ENCODE peak calls at places on chromosomes 11 and 22, in four cellular contexts. E is K562, W is A549, G is HepG2. C is an unnamed sample.

GRCh38 chr11:102318469-102318868 is 1.2 kb downstream of the BIRC3 start:
- DNase-seq in E (no peak), G (no peak), W (peak; percentile 79), C (peak; percentile 48)

GRCh38 chr11:120714448-120714847 is 202.9 kb downstream of the GRIK4 start:
- DNase-seq in G (no peak), E (no peak), W (no peak), C (no peak)

GRCh38 chr22:48629631-48630443 is 1197.8 kb downstream of the BRD1 start:
- DNase-seq in G (no peak), W (no peak), E (no peak), C (no peak)

GRCh38 chr11:6650980-6651379 is 4.6 kb downstream of the DCHS1 start:
- DNase-seq in W (no peak), G (no peak), E (peak; percentile 58), C (peak; percentile 55)

GRCh38 chr11:78961186-78961782 is 386.6 kb upstream of the NARS2 start:
- DNase-seq in G (no peak), W (peak; percentile 44), E (peak; percentile 20), C (peak; percentile 46)

GRCh38 chr11:85762226-85762625 is 48.7 kb downstream of the SYTL2 start:
- DNase-seq in W (no peak), E (no peak), G (no peak), C (no peak)

GRCh38 chr11:2374456-2375201 is 2.5 kb upstream of the CD81 start:
- DNase-seq in E (no peak), W (no peak), G (no peak), C (no peak)

GRCh38 chr11:35491231-35491871 is 34.1 kb downstream of the PAMR1 start:
- DNase-seq in E (no peak), W (peak; percentile 26), G (no peak), C (peak; percentile 96)

GRCh38 chr11:14972581-14973490 is 685 bp upstream of the CALCA start:
- DNase-seq in W (no peak), E (no peak), G (no peak), C (no peak)

GRCh38 chr11:95922536-95923440 is 1.1 kb downstream of the MTMR2 start:
- DNase-seq in E (no peak), W (no peak), G (no peak), C (no peak)

GRCh38 chr11:47467372-47467771 is 18.4 kb upstream of the RAPSN start:
- DNase-seq in E (no peak), G (no peak), W (no peak), C (no peak)

GRCh38 chr11:46210133-46210636 is 67.3 kb upstream of the CREB3L1 start:
- DNase-seq in G (peak; percentile 27), W (peak; percentile 37), E (no peak), C (peak; percentile 72)

GRCh38 chr11:11973866-11974265 is 34.6 kb downstream of the DKK3 start:
- DNase-seq in E (no peak), G (no peak), W (no peak), C (peak; percentile 16)

GRCh38 chr11:2540521-2541320 is 95.9 kb downstream of the KCNQ1 start:
- DNase-seq in W (no peak), G (no peak), E (no peak), C (no peak)

GRCh38 chr22:49479566-49479965 is 348.1 kb downstream of the BRD1 start:
- DNase-seq in E (no peak), G (no peak), W (no peak), C (no peak)

GRCh38 chr11:37230865-37231264 is 632.8 kb upstream of the RAG2 start:
- DNase-seq in E (no peak), W (no peak), G (no peak), C (no peak)

GRCh38 chr11:13098067-13098466 is 89.0 kb downstream of the RASSF10 start:
- DNase-seq in W (peak; percentile 65), E (no peak), G (peak; percentile 42), C (no peak)

GRCh38 chr11:112249871-112250590 is 10.6 kb downstream of the PLET1 start:
- DNase-seq in E (no peak), W (no peak), G (no peak), C (no peak)

GRCh38 chr11:46936138-46937110 is at the start of gene CSTPP1:
- DNase-seq in E (peak; percentile 98), G (peak; percentile 88), W (peak; percentile 95), C (peak; percentile 92)

GRCh38 chr11:100629671-100630070 is 57.4 kb upstream of the ARHGAP42 start:
- DNase-seq in G (no peak), E (no peak), W (peak; percentile 47), C (no peak)
- TF ChIP-seq MAZ in G (no peak), E (no peak), W (no peak), C (no peak)

GRCh38 chr11:92979176-92979575 is 9.7 kb downstream of the MTNR1B start:
- DNase-seq in W (no peak), E (no peak), G (no peak), C (peak; percentile 89)

GRCh38 chr11:92981508-92982043 is 12.1 kb downstream of the MTNR1B start:
- DNase-seq in G (no peak), E (no peak), W (no peak), C (no peak)

GRCh38 chr11:92978226-92979111 is 9.0 kb downstream of the MTNR1B start:
- DNase-seq in G (no peak), W (no peak), E (peak; percentile 24), C (peak; percentile 44)

GRCh38 chr11:92977401-92977800 is 8.0 kb downstream of the MTNR1B start:
- DNase-seq in E (no peak), W (no peak), G (no peak), C (no peak)

DNA sequence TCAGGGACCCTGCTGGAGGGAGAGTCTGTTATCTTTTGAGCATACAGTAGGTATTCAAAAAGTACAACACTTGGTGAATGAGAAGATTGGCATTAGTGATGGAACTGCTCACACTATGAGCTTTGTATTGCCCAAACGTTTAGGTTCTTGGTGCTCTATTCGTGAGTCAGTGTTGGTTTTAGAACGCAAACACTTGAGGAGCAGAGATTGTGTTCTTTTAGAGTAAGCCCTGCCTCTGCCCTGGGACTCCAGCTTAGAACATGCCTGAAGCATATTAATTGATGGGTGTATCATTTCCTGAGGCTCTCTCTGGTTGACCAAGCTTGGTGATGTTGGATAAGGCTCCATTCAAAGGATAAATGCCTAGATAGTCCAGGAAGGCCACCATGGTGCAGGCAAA is 10.8 kb downstream of the MTNR1B start:
- DNase-seq in G (no peak), E (no peak), W (no peak), C (no peak)
- TF ChIP-seq MAZ in G (no peak), E (no peak), W (no peak), C (no peak)

GRCh38 chr11:40328890-40329617 is 1130.4 kb downstream of the LRRC4C start:
- DNase-seq in E (no peak), W (peak; percentile 98), G (peak; percentile 76), C (peak; percentile 100)
- TF ChIP-seq MAZ in E (no peak), W (no peak), G (no peak), C (peak; percentile 76)

DNA sequence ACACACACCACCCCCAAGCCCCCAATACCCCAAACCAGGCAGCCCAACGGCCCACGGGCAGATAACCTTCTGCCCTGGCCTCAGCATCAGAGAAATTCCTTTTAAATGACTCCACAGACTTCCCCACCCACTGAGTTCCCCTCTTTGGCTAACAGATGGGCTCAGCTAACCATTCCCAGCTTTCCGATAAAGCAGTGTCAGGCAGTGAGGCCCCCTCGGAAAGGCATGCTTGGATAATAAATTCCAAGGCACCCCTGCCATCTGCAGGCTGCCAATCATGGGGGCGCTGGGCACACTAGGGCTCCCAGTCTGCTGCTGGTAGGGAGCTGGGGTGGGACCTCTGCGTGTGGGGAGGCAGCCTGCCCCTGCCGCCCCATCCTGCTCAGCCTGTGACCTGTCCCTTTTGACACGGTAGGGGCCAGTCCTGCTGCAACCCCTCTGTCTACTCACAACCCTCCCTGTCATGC is 453.6 kb downstream of the MIAT start:
- DNase-seq in E (no peak), W (peak; percentile 78), G (peak; percentile 49), C (peak; percentile 71)
- TF ChIP-seq MAZ in E (no peak), W (no peak), G (no peak), C (no peak)

GRCh38 chr22:42933783-42934144 is 76.7 kb upstream of the ARFGAP3 start:
- DNase-seq in W (peak; percentile 73), E (no peak), G (peak; percentile 33), C (peak; percentile 97)
- TF ChIP-seq MAZ in W (no peak), E (no peak), G (no peak), C (no peak)

GRCh38 chr11:118827118-118827517 is 36.2 kb upstream of the DDX6 start:
- DNase-seq in G (no peak), W (no peak), E (no peak), C (no peak)
- TF ChIP-seq MAZ in G (no peak), W (no peak), E (no peak), C (no peak)

GRCh38 chr11:130511765-130512164 is 63.3 kb downstream of the ADAMTS15 start:
- DNase-seq in W (no peak), E (no peak), G (no peak), C (peak; percentile 29)

GRCh38 chr11:130512662-130513061 is 64.2 kb downstream of the ADAMTS15 start:
- DNase-seq in W (no peak), G (no peak), E (no peak), C (no peak)

GRCh38 chr11:130514316-130514715 is 65.9 kb downstream of the ADAMTS15 start:
- DNase-seq in G (no peak), W (no peak), E (no peak), C (peak; percentile 77)

GRCh38 chr11:130514851-130515250 is 66.4 kb downstream of the ADAMTS15 start:
- DNase-seq in E (no peak), W (no peak), G (no peak), C (no peak)

DNA sequence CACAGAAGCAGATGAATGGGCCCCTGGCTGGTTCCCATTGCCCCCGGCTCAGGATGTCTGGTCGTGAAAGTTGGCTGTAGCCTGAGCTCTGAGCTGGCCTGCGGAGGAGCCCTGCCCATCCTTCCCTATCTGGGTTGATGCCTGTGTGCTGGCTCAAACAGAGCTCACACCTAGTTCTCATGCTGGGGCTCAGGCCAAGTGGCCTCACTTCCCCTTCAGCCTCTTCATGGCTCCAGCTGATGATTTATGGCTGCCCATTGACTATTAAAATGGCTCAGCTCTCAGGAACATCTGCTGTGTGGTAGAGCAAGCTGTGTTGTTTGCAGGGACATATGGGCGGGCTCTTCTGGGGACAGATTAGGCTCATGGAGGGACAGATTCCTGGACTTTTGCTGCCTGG is 64.7 kb downstream of the ADAMTS15 start:
- DNase-seq in G (no peak), W (no peak), E (no peak), C (no peak)
- TF ChIP-seq MAZ in G (no peak), W (no peak), E (no peak), C (no peak)